ENCODE peak calls at places on chromosomes 4 and X, in five cellular contexts. One of them, this sample, is unnamed.

GRCh38 chr4:182809417-182810102 is 107.6 kb downstream of the DCTD start:
- DNase-seq in mucosa of descending colon: peak
- DNase-seq in lower leg skin: no peak
- DNase-seq in endodermal cell: peak
- DNase-seq in CD4-positive, alpha-beta memory T cell: no peak
- DNase-seq in this sample: peak

GRCh38 chrX:154348646-154349358 is 25.6 kb downstream of the FLNA start:
- DNase-seq in mucosa of descending colon: no peak
- DNase-seq in lower leg skin: no peak
- DNase-seq in endodermal cell: no peak
- DNase-seq in CD4-positive, alpha-beta memory T cell: no peak
- DNase-seq in this sample: peak

GRCh38 chrX:120672389-120672788 is 42.5 kb upstream of the C1GALT1C1 start:
- DNase-seq in mucosa of descending colon: no peak
- DNase-seq in lower leg skin: peak
- DNase-seq in endodermal cell: no peak
- DNase-seq in CD4-positive, alpha-beta memory T cell: no peak
- DNase-seq in this sample: no peak

GRCh38 chrX:140602140-140602539 is 97.3 kb upstream of the SOX3 start:
- DNase-seq in mucosa of descending colon: no peak
- DNase-seq in lower leg skin: no peak
- DNase-seq in endodermal cell: no peak
- DNase-seq in CD4-positive, alpha-beta memory T cell: no peak
- DNase-seq in this sample: no peak

GRCh38 chr4:6188687-6189305 is 11.6 kb downstream of the JAKMIP1 start:
- DNase-seq in mucosa of descending colon: no peak
- DNase-seq in lower leg skin: no peak
- DNase-seq in endodermal cell: no peak
- DNase-seq in CD4-positive, alpha-beta memory T cell: no peak
- DNase-seq in this sample: peak

GRCh38 chr4:52685316-52685715 is 26.2 kb upstream of the USP46 start:
- DNase-seq in mucosa of descending colon: no peak
- DNase-seq in lower leg skin: no peak
- DNase-seq in endodermal cell: no peak
- DNase-seq in CD4-positive, alpha-beta memory T cell: no peak
- DNase-seq in this sample: no peak

GRCh38 chr4:183140911-183141320 is 41.9 kb downstream of the WWC2 start:
- DNase-seq in mucosa of descending colon: no peak
- DNase-seq in lower leg skin: no peak
- DNase-seq in endodermal cell: no peak
- DNase-seq in CD4-positive, alpha-beta memory T cell: no peak
- DNase-seq in this sample: no peak

GRCh38 chr4:180870623-180871022 is 1372.6 kb upstream of the TENM3 start:
- DNase-seq in mucosa of descending colon: no peak
- DNase-seq in lower leg skin: no peak
- DNase-seq in endodermal cell: no peak
- DNase-seq in CD4-positive, alpha-beta memory T cell: no peak
- DNase-seq in this sample: no peak

GRCh38 chr4:54440394-54441223 is 211.5 kb downstream of the PDGFRA start:
- DNase-seq in mucosa of descending colon: peak
- DNase-seq in lower leg skin: no peak
- DNase-seq in endodermal cell: peak
- DNase-seq in CD4-positive, alpha-beta memory T cell: no peak
- DNase-seq in this sample: peak

GRCh38 chr4:80035336-80035735 is 37.7 kb downstream of the ANTXR2 start:
- DNase-seq in mucosa of descending colon: peak
- DNase-seq in lower leg skin: no peak
- DNase-seq in endodermal cell: no peak
- DNase-seq in CD4-positive, alpha-beta memory T cell: no peak
- DNase-seq in this sample: no peak

GRCh38 chrX:154142950-154143745 is 895 bp upstream of the OPN1LW start:
- DNase-seq in mucosa of descending colon: no peak
- DNase-seq in lower leg skin: no peak
- DNase-seq in endodermal cell: no peak
- DNase-seq in CD4-positive, alpha-beta memory T cell: no peak
- DNase-seq in this sample: no peak

GRCh38 chr4:99879458-99879857 is 14.8 kb downstream of the LAMTOR3 start:
- DNase-seq in mucosa of descending colon: no peak
- DNase-seq in lower leg skin: no peak
- DNase-seq in endodermal cell: no peak
- DNase-seq in CD4-positive, alpha-beta memory T cell: no peak
- DNase-seq in this sample: no peak

GRCh38 chr4:48331577-48332340 is 9.6 kb upstream of the SLAIN2 start:
- DNase-seq in mucosa of descending colon: no peak
- DNase-seq in lower leg skin: no peak
- DNase-seq in endodermal cell: no peak
- DNase-seq in CD4-positive, alpha-beta memory T cell: no peak
- DNase-seq in this sample: peak

GRCh38 chrX:125762954-125763353 is 403.1 kb downstream of the DCAF12L2 start:
- DNase-seq in mucosa of descending colon: no peak
- DNase-seq in lower leg skin: no peak
- DNase-seq in endodermal cell: no peak
- DNase-seq in CD4-positive, alpha-beta memory T cell: no peak
- DNase-seq in this sample: no peak

GRCh38 chr4:7194251-7195137 is 2.2 kb downstream of the SORCS2 start:
- DNase-seq in mucosa of descending colon: peak
- DNase-seq in lower leg skin: no peak
- DNase-seq in endodermal cell: peak
- DNase-seq in CD4-positive, alpha-beta memory T cell: no peak
- DNase-seq in this sample: peak

GRCh38 chr4:118743867-118744266 is 58.7 kb downstream of the METTL14 start:
- DNase-seq in mucosa of descending colon: no peak
- DNase-seq in lower leg skin: no peak
- DNase-seq in endodermal cell: no peak
- DNase-seq in CD4-positive, alpha-beta memory T cell: no peak
- DNase-seq in this sample: no peak

GRCh38 chr4:8675383-8675782 is 82.8 kb downstream of the CPZ start:
- DNase-seq in mucosa of descending colon: no peak
- DNase-seq in lower leg skin: no peak
- DNase-seq in endodermal cell: peak
- DNase-seq in CD4-positive, alpha-beta memory T cell: no peak
- DNase-seq in this sample: peak

GRCh38 chr4:38383646-38384121 is 280.3 kb upstream of the KLF3 start:
- DNase-seq in mucosa of descending colon: no peak
- DNase-seq in lower leg skin: no peak
- DNase-seq in endodermal cell: no peak
- DNase-seq in CD4-positive, alpha-beta memory T cell: no peak
- DNase-seq in this sample: no peak

GRCh38 chr4:162347492-162348213 is 183.9 kb upstream of the FSTL5 start:
- DNase-seq in mucosa of descending colon: no peak
- DNase-seq in lower leg skin: no peak
- DNase-seq in endodermal cell: no peak
- DNase-seq in CD4-positive, alpha-beta memory T cell: no peak
- DNase-seq in this sample: no peak

GRCh38 chr4:62162606-62163005 is 962.5 kb downstream of the ADGRL3 start:
- DNase-seq in mucosa of descending colon: no peak
- DNase-seq in lower leg skin: no peak
- DNase-seq in endodermal cell: peak
- DNase-seq in CD4-positive, alpha-beta memory T cell: no peak
- DNase-seq in this sample: no peak

GRCh38 chr4:26812049-26812729 is 48.5 kb upstream of the STIM2 start:
- DNase-seq in mucosa of descending colon: no peak
- DNase-seq in lower leg skin: no peak
- DNase-seq in endodermal cell: no peak
- DNase-seq in CD4-positive, alpha-beta memory T cell: no peak
- DNase-seq in this sample: no peak

GRCh38 chr4:6692806-6693205 is 872 bp upstream of the S100P start:
- DNase-seq in mucosa of descending colon: no peak
- DNase-seq in lower leg skin: no peak
- DNase-seq in endodermal cell: no peak
- DNase-seq in CD4-positive, alpha-beta memory T cell: no peak
- DNase-seq in this sample: peak

GRCh38 chrX:143781103-143781502 is 60.6 kb upstream of the SPANXN2 start:
- DNase-seq in mucosa of descending colon: no peak
- DNase-seq in lower leg skin: no peak
- DNase-seq in endodermal cell: peak
- DNase-seq in CD4-positive, alpha-beta memory T cell: no peak
- DNase-seq in this sample: no peak

GRCh38 chr4:185685804-185686203 is 126.2 kb downstream of the SORBS2 start:
- DNase-seq in mucosa of descending colon: no peak
- DNase-seq in lower leg skin: no peak
- DNase-seq in endodermal cell: no peak
- DNase-seq in CD4-positive, alpha-beta memory T cell: no peak
- DNase-seq in this sample: no peak

GRCh38 chr4:288891-289290 is 16.4 kb downstream of the ZNF732 start:
- DNase-seq in mucosa of descending colon: no peak
- DNase-seq in lower leg skin: no peak
- DNase-seq in endodermal cell: no peak
- DNase-seq in CD4-positive, alpha-beta memory T cell: no peak
- DNase-seq in this sample: no peak

GRCh38 chrX:24990585-24990984 is 25.2 kb downstream of the ARX start:
- DNase-seq in mucosa of descending colon: no peak
- DNase-seq in lower leg skin: no peak
- DNase-seq in endodermal cell: peak
- DNase-seq in CD4-positive, alpha-beta memory T cell: no peak
- DNase-seq in this sample: no peak

GRCh38 chr4:128810331-128810870 is 901 bp downstream of the JADE1 start:
- DNase-seq in mucosa of descending colon: peak
- DNase-seq in lower leg skin: peak
- DNase-seq in endodermal cell: no peak
- DNase-seq in CD4-positive, alpha-beta memory T cell: peak
- DNase-seq in this sample: no peak

GRCh38 chrX:9327747-9328145 is 137.1 kb upstream of the TBL1X start:
- DNase-seq in mucosa of descending colon: no peak
- DNase-seq in lower leg skin: no peak
- DNase-seq in endodermal cell: no peak
- DNase-seq in CD4-positive, alpha-beta memory T cell: no peak
- DNase-seq in this sample: no peak

GRCh38 chrX:40644821-40645358 is 2.5 kb downstream of the CXorf38 start:
- DNase-seq in mucosa of descending colon: peak
- DNase-seq in lower leg skin: peak
- DNase-seq in endodermal cell: no peak
- DNase-seq in CD4-positive, alpha-beta memory T cell: peak
- DNase-seq in this sample: no peak

GRCh38 chrX:115948018-115948923 is 222.3 kb upstream of the AGTR2 start:
- DNase-seq in mucosa of descending colon: no peak
- DNase-seq in lower leg skin: no peak
- DNase-seq in endodermal cell: peak
- DNase-seq in CD4-positive, alpha-beta memory T cell: peak
- DNase-seq in this sample: no peak

GRCh38 chr4:88803600-88804096 is 106.0 kb upstream of the NAP1L5 start:
- DNase-seq in mucosa of descending colon: peak
- DNase-seq in lower leg skin: peak
- DNase-seq in endodermal cell: no peak
- DNase-seq in CD4-positive, alpha-beta memory T cell: no peak
- DNase-seq in this sample: no peak

GRCh38 chrX:123764967-123765871 is 32.4 kb upstream of the THOC2 start:
- DNase-seq in mucosa of descending colon: peak
- DNase-seq in lower leg skin: peak
- DNase-seq in endodermal cell: peak
- DNase-seq in CD4-positive, alpha-beta memory T cell: peak
- DNase-seq in this sample: peak

GRCh38 chr4:132572210-132572609 is 576.9 kb upstream of the PCDH10 start:
- DNase-seq in mucosa of descending colon: no peak
- DNase-seq in lower leg skin: no peak
- DNase-seq in endodermal cell: no peak
- DNase-seq in CD4-positive, alpha-beta memory T cell: no peak
- DNase-seq in this sample: peak

GRCh38 chrX:100048156-100048555 is 361.9 kb downstream of the PCDH19 start:
- DNase-seq in mucosa of descending colon: no peak
- DNase-seq in lower leg skin: no peak
- DNase-seq in endodermal cell: no peak
- DNase-seq in CD4-positive, alpha-beta memory T cell: no peak
- DNase-seq in this sample: peak

GRCh38 chr4:153733751-153734448 is 25.9 kb downstream of the RNF175 start:
- DNase-seq in mucosa of descending colon: no peak
- DNase-seq in lower leg skin: no peak
- DNase-seq in endodermal cell: no peak
- DNase-seq in CD4-positive, alpha-beta memory T cell: no peak
- DNase-seq in this sample: no peak

GRCh38 chr4:54553001-54553400 is 104.8 kb upstream of the KIT start:
- DNase-seq in mucosa of descending colon: no peak
- DNase-seq in lower leg skin: no peak
- DNase-seq in endodermal cell: no peak
- DNase-seq in CD4-positive, alpha-beta memory T cell: no peak
- DNase-seq in this sample: no peak

GRCh38 chrX:85903692-85904471 is 143.5 kb downstream of the CHM start:
- DNase-seq in mucosa of descending colon: no peak
- DNase-seq in lower leg skin: no peak
- DNase-seq in endodermal cell: no peak
- DNase-seq in CD4-positive, alpha-beta memory T cell: no peak
- DNase-seq in this sample: no peak

This sample was measured in ELF-1.